ENCODE peak calls at places on chromosome 19, in four cellular contexts. I is astrocyte of the hippocampus, U is HEK293T, Q is RPMI8226. J is an unnamed sample.

GRCh38 chr19:51505904-51506303 is 4.3 kb upstream of the SIGLEC12 start:
- DNase-seq in Q (no peak), I (no peak), U (no peak), J (no peak)

GRCh38 chr19:30666301-30666803 is 294.2 kb downstream of the ZNF536 start:
- DNase-seq in I (peak), Q (peak), U (peak), J (peak)

GRCh38 chr19:39093761-39094160 is 9.6 kb downstream of the ACP7 start:
- DNase-seq in Q (no peak), U (no peak), I (peak), J (no peak)

GRCh38 chr19:47022541-47023447 is 3.2 kb downstream of the NPAS1 start:
- DNase-seq in Q (no peak), I (no peak), U (no peak), J (no peak)

GRCh38 chr19:44539236-44539819 is 9.9 kb upstream of the CEACAM20 start:
- DNase-seq in I (no peak), U (no peak), Q (no peak), J (no peak)

GRCh38 chr19:4014541-4015491 is 7.3 kb downstream of the PIAS4 start:
- DNase-seq in Q (no peak), I (no peak), U (no peak), J (no peak)

GRCh38 chr19:8251025-8251472 is 41.9 kb downstream of the CERS4 start:
- DNase-seq in I (peak), Q (no peak), U (no peak), J (no peak)

GRCh38 chr19:8306235-8307054 is 1.7 kb downstream of the CD320 start:
- DNase-seq in U (no peak), Q (no peak), I (no peak), J (no peak)

GRCh38 chr19:4149518-4150288 is 3.7 kb upstream of the CREB3L3 start:
- DNase-seq in I (no peak), U (no peak), Q (no peak), J (no peak)

GRCh38 chr19:46988614-46989230 is 30.9 kb upstream of the NPAS1 start:
- DNase-seq in Q (no peak), I (no peak), U (no peak), J (no peak)

GRCh38 chr19:49906879-49907564 is 10.3 kb upstream of the IL4I1 start:
- DNase-seq in I (no peak), U (no peak), Q (no peak), J (no peak)

GRCh38 chr19:10061717-10062310 is 24.3 kb upstream of the SHFL start:
- DNase-seq in I (peak), Q (peak), U (peak), J (no peak)

GRCh38 chr19:21098291-21098690 is 16.3 kb downstream of the ZNF714 start:
- DNase-seq in U (no peak), Q (no peak), I (no peak), J (no peak)

GRCh38 chr19:40811478-40812341 is 12.7 kb downstream of the EGLN2 start:
- DNase-seq in U (no peak), Q (peak), I (no peak), J (no peak)

GRCh38 chr19:12913011-12913561 is 6.0 kb downstream of the SYCE2 start:
- DNase-seq in I (peak), U (peak), Q (no peak), J (no peak)